ENCODE peak calls at places on chromosome X, in nine cellular contexts. R is fibroblast of lung, C is lower leg skin, S is NCI-H1092, V is GM12878, D is left colon, P is GM23248, N is nephron progenitor cell, K is ELR. F is an unnamed sample.

GRCh38 chrX:57453901-57454300 is 137.9 kb upstream of the ZXDB start:
- DNase-seq in R (no peak), C (no peak), S (no peak), V (peak; percentile 0), D (no peak), P (peak; percentile 48), N (no peak), K (peak; percentile 22), F (no peak)

GRCh38 chrX:19776753-19777152 is 110.6 kb downstream of the SH3KBP1 start:
- DNase-seq in R (no peak), C (no peak), S (no peak), V (no peak), D (no peak), P (no peak), N (no peak), K (no peak), F (no peak)

GRCh38 chrX:41946973-41947612 is 23.7 kb upstream of the CASK start:
- DNase-seq in R (no peak), C (no peak), S (no peak), V (no peak), D (no peak), P (no peak), N (no peak), K (no peak), F (no peak)

GRCh38 chrX:1485033-1485432 is 32.3 kb upstream of the ASMTL start:
- DNase-seq in R (no peak), C (no peak), S (no peak), V (no peak), D (no peak), P (no peak), N (no peak), K (no peak), F (no peak)

GRCh38 chrX:37599735-37600134 is 28.3 kb downstream of the LANCL3 start:
- DNase-seq in R (no peak), C (no peak), S (no peak), V (no peak), D (no peak), P (no peak), N (no peak), K (no peak), F (no peak)

GRCh38 chrX:135257469-135257868 is 5.6 kb downstream of the ETDA start:
- DNase-seq in R (no peak), C (no peak), S (no peak), V (no peak), D (no peak), P (no peak), N (no peak), K (no peak), F (no peak)

GRCh38 chrX:38127961-38128360 is 92.7 kb downstream of the SRPX start:
- DNase-seq in R (no peak), C (no peak), S (no peak), V (no peak), D (no peak), P (no peak), N (no peak), K (no peak), F (no peak)

GRCh38 chrX:13208281-13208935 is 111.4 kb downstream of the ATXN3L start:
- DNase-seq in R (no peak), C (no peak), S (no peak), V (no peak), D (no peak), P (no peak), N (no peak), K (no peak), F (no peak)

GRCh38 chrX:109635151-109635550 is 10.2 kb upstream of the KCNE5 start:
- DNase-seq in R (peak; percentile 14), C (no peak), S (no peak), V (no peak), D (no peak), P (peak; percentile 36), N (peak; percentile 33), K (peak; percentile 35), F (peak; percentile 2)

GRCh38 chrX:1727531-1728027 is 112.7 kb downstream of the ASMT start:
- DNase-seq in R (no peak), C (no peak), S (no peak), V (no peak), D (no peak), P (peak; percentile 11), N (peak; percentile 15), K (peak; percentile 26), F (no peak)

GRCh38 chrX:38811515-38812239 is 10.4 kb downstream of the MID1IP1 start:
- DNase-seq in R (no peak), C (no peak), S (no peak), V (no peak), D (no peak), P (no peak), N (no peak), K (no peak), F (no peak)

F was measured in GM04503.